ENCODE peak calls at places on chromosomes 6 and 20, in six cellular contexts. X, Z, F, M, N and W are unnamed samples.

GRCh38 chr6:45479834-45480696 is 102.3 kb upstream of the SUPT3H start:
- DNase-seq in Z (no peak), M (peak), N (no peak), X (peak), F (no peak), W (no peak)

GRCh38 chr20:34543457-34544056 is 15.0 kb upstream of the MAP1LC3A start:
- DNase-seq in X (no peak), Z (no peak), M (no peak), N (no peak), F (no peak), W (no peak)

GRCh38 chr6:147297663-147298313 is 93.6 kb downstream of the STXBP5 start:
- DNase-seq in N (no peak), F (no peak), M (no peak), Z (no peak), X (peak), W (no peak)

GRCh38 chr20:48903705-48904104 is 17.8 kb upstream of the ARFGEF2 start:
- DNase-seq in Z (no peak), X (no peak), M (no peak), N (no peak), F (no peak), W (no peak)

GRCh38 chr6:159342146-159342545 is 172.9 kb downstream of the FNDC1 start:
- DNase-seq in N (no peak), M (no peak), X (no peak), Z (no peak), F (no peak), W (no peak)

GRCh38 chr20:54874718-54875117 is 399.3 kb downstream of the DOK5 start:
- DNase-seq in F (no peak), X (no peak), Z (no peak), N (no peak), M (no peak), W (no peak)

GRCh38 chr6:89948876-89949275 is 54.6 kb downstream of the GJA10 start:
- DNase-seq in M (no peak), Z (no peak), X (no peak), N (no peak), F (no peak), W (no peak)

GRCh38 chr6:130365166-130366010 is 429 bp upstream of the TMEM200A start:
- DNase-seq in X (peak), F (peak), N (peak), M (peak), Z (peak), W (peak)

GRCh38 chr6:170165085-170165484 is 125.8 kb downstream of the DLL1 start:
- DNase-seq in Z (no peak), M (no peak), N (no peak), F (no peak), X (no peak), W (no peak)

GRCh38 chr6:5522147-5522546 is 260.8 kb downstream of the FARS2 start:
- DNase-seq in Z (no peak), N (no peak), X (no peak), M (no peak), F (no peak), W (no peak)

GRCh38 chr6:91751496-91751895 is 1164.6 kb upstream of the MAP3K7 start:
- DNase-seq in Z (no peak), M (no peak), N (no peak), X (no peak), F (no peak), W (no peak)

GRCh38 chr6:7881765-7882500 is 28.7 kb downstream of the TXNDC5 start:
- DNase-seq in M (no peak), X (no peak), N (no peak), F (no peak), Z (no peak), W (no peak)

GRCh38 chr20:57749131-57749690 is 39.4 kb upstream of the PMEPA1 start:
- DNase-seq in N (no peak), X (no peak), Z (no peak), F (no peak), M (no peak), W (no peak)

GRCh38 chr20:57142667-57143066 is 123.8 kb downstream of the BMP7 start:
- DNase-seq in N (no peak), Z (no peak), X (no peak), M (no peak), F (no peak), W (no peak)

GRCh38 chr6:143510991-143511891 is at the start of gene FUCA2:
- DNase-seq in M (peak), Z (peak), N (peak), F (peak), X (peak), W (peak)

GRCh38 chr6:142455957-142456589 is 154.3 kb downstream of the ADGRG6 start:
- DNase-seq in N (no peak), Z (no peak), F (no peak), M (no peak), X (no peak), W (no peak)

GRCh38 chr20:313948-314347 is 11.4 kb upstream of the SOX12 start:
- DNase-seq in F (no peak), N (no peak), X (peak), M (no peak), Z (no peak), W (no peak)

GRCh38 chr6:129936329-129937165 is 75.4 kb upstream of the TMEM244 start:
- DNase-seq in N (no peak), Z (no peak), F (peak), X (peak), M (peak), W (peak)

GRCh38 chr6:37135835-37136694 is 33.9 kb upstream of the PIM1 start:
- DNase-seq in F (no peak), Z (no peak), M (no peak), X (no peak), N (no peak), W (no peak)

GRCh38 chr20:14711681-14712080 is 374.3 kb upstream of the FLRT3 start:
- DNase-seq in Z (no peak), X (peak), F (no peak), M (no peak), N (no peak), W (no peak)

GRCh38 chr6:55088896-55089295 is 85.4 kb upstream of the HCRTR2 start:
- DNase-seq in Z (no peak), X (no peak), F (no peak), N (no peak), M (no peak), W (no peak)

GRCh38 chr6:56954389-56955170 is at the start of gene BEND6:
- DNase-seq in M (peak), N (peak), X (peak), Z (no peak), F (peak), W (peak)

GRCh38 chr20:38548356-38549083 is 32.5 kb upstream of the ADIG start:
- DNase-seq in Z (no peak), M (no peak), X (no peak), N (no peak), F (no peak), W (no peak)

GRCh38 chr20:53996584-53997486 is 73.6 kb downstream of the BCAS1 start:
- DNase-seq in Z (no peak), M (no peak), F (no peak), X (no peak), N (no peak), W (no peak)

GRCh38 chr6:32386040-32386439 is 14.3 kb upstream of the TSBP1 start:
- DNase-seq in Z (no peak), X (no peak), N (no peak), M (no peak), F (no peak), W (no peak)

GRCh38 chr6:166157930-166158617 is 9.6 kb downstream of the TBXT start:
- DNase-seq in X (no peak), N (no peak), M (no peak), F (no peak), Z (no peak), W (no peak)

GRCh38 chr6:15389759-15390723 is 144.2 kb downstream of the JARID2 start:
- DNase-seq in Z (no peak), F (peak), N (no peak), X (peak), M (peak), W (peak)

GRCh38 chr20:3093861-3094361 is 9.4 kb upstream of the AVP start:
- DNase-seq in X (no peak), N (no peak), F (no peak), M (no peak), Z (no peak), W (no peak)

GRCh38 chr6:28943557-28944411 is 20.0 kb upstream of the TRIM27 start:
- DNase-seq in Z (peak), M (peak), F (peak), N (no peak), X (peak), W (peak)

GRCh38 chr20:25009218-25010145 is 16.9 kb upstream of the APMAP start:
- DNase-seq in Z (no peak), X (peak), F (no peak), M (peak), N (no peak), W (no peak)

GRCh38 chr20:16124491-16124890 is 448.8 kb downstream of the KIF16B start:
- DNase-seq in N (no peak), M (no peak), Z (no peak), F (no peak), X (no peak), W (no peak)

GRCh38 chr6:119390276-119390793 is 40.8 kb upstream of the MAN1A1 start:
- DNase-seq in Z (no peak), N (no peak), F (no peak), X (peak), M (peak), W (no peak)

GRCh38 chr6:24357336-24358218 is at the start of gene DCDC2:
- DNase-seq in X (peak), N (no peak), Z (peak), F (no peak), M (no peak), W (peak)

GRCh38 chr6:16602035-16602434 is 159.2 kb downstream of the ATXN1 start:
- DNase-seq in N (no peak), M (no peak), X (no peak), F (no peak), Z (no peak), W (no peak)

GRCh38 chr6:119110601-119111548 is 32.4 kb upstream of the FAM184A start:
- DNase-seq in Z (no peak), F (peak), X (peak), M (peak), N (no peak), W (peak)